ENCODE peak calls at places on chromosome 10, in four cellular contexts. One of them, this sample, is unnamed.

GRCh38 chr10:69913586-69913985 is 111.9 kb downstream of the COL13A1 start:
- DNase-seq in HCT116: no peak
- DNase-seq in K562: peak; percentile 40
- DNase-seq in H1: no peak
- DNase-seq in this sample: no peak

GRCh38 chr10:133377818-133378250 is 1.2 kb upstream of the PAOX start:
- DNase-seq in HCT116: no peak
- DNase-seq in K562: no peak
- DNase-seq in H1: no peak
- DNase-seq in this sample: no peak

GRCh38 chr10:77925795-77926565 is 575 bp downstream of the DLG5 start:
- DNase-seq in HCT116: no peak
- DNase-seq in K562: peak; percentile 58
- DNase-seq in H1: peak; percentile 84
- DNase-seq in this sample: peak; percentile 71

GRCh38 chr10:4615042-4615441 is 211.0 kb upstream of the AKR1E2 start:
- DNase-seq in HCT116: no peak
- DNase-seq in K562: no peak
- DNase-seq in H1: no peak
- DNase-seq in this sample: no peak

GRCh38 chr10:77319557-77319956 is 318.1 kb downstream of the KCNMA1 start:
- DNase-seq in HCT116: no peak
- DNase-seq in K562: no peak
- DNase-seq in H1: no peak
- DNase-seq in this sample: peak; percentile 46

GRCh38 chr10:106078796-106079576 is 1085.5 kb downstream of the SORCS1 start:
- DNase-seq in HCT116: no peak
- DNase-seq in K562: peak; percentile 0
- DNase-seq in H1: no peak
- DNase-seq in this sample: no peak

GRCh38 chr10:12487366-12487765 is 138.0 kb downstream of the CAMK1D start:
- DNase-seq in HCT116: no peak
- DNase-seq in K562: no peak
- DNase-seq in H1: no peak
- DNase-seq in this sample: no peak

GRCh38 chr10:128151031-128151430 is 24.8 kb upstream of the MKI67 start:
- DNase-seq in HCT116: no peak
- DNase-seq in K562: no peak
- DNase-seq in H1: no peak
- DNase-seq in this sample: no peak

GRCh38 chr10:24958701-24959392 is 6.4 kb upstream of the PRTFDC1 start:
- DNase-seq in HCT116: no peak
- DNase-seq in K562: peak; percentile 57
- DNase-seq in H1: no peak
- DNase-seq in this sample: no peak

GRCh38 chr10:126921162-126921561 is 15.9 kb downstream of the DOCK1 start:
- DNase-seq in HCT116: no peak
- DNase-seq in K562: no peak
- DNase-seq in H1: no peak
- DNase-seq in this sample: no peak

GRCh38 chr10:4751211-4751610 is 74.8 kb upstream of the AKR1E2 start:
- DNase-seq in HCT116: no peak
- DNase-seq in K562: no peak
- DNase-seq in H1: no peak
- DNase-seq in this sample: no peak

GRCh38 chr10:130121486-130122079 is 11.0 kb upstream of the C10orf143 start:
- DNase-seq in HCT116: no peak
- DNase-seq in K562: no peak
- DNase-seq in H1: no peak
- DNase-seq in this sample: no peak

GRCh38 chr10:42594246-42594650 is 44.1 kb downstream of the ZNF33B start:
- DNase-seq in HCT116: no peak
- DNase-seq in K562: no peak
- DNase-seq in H1: no peak
- DNase-seq in this sample: no peak

GRCh38 chr10:1659221-1659791 is 78.0 kb downstream of the ADARB2 start:
- DNase-seq in HCT116: no peak
- DNase-seq in K562: no peak
- DNase-seq in H1: no peak
- DNase-seq in this sample: no peak

GRCh38 chr10:74176380-74177139 is 25.5 kb downstream of the ADK start:
- DNase-seq in HCT116: peak; percentile 85
- DNase-seq in K562: peak; percentile 95
- DNase-seq in H1: peak; percentile 94
- DNase-seq in this sample: peak; percentile 100

GRCh38 chr10:102752934-102753664 is 9.4 kb downstream of the WBP1L start:
- DNase-seq in HCT116: no peak
- DNase-seq in K562: peak; percentile 27
- DNase-seq in H1: no peak
- DNase-seq in this sample: no peak

GRCh38 chr10:105148921-105149320 is 507.8 kb downstream of the SORCS3 start:
- DNase-seq in HCT116: no peak
- DNase-seq in K562: no peak
- DNase-seq in H1: no peak
- DNase-seq in this sample: no peak

GRCh38 chr10:69959911-69960310 is 92.7 kb upstream of the MACROH2A2 start:
- DNase-seq in HCT116: no peak
- DNase-seq in K562: no peak
- DNase-seq in H1: peak; percentile 8
- DNase-seq in this sample: no peak

GRCh38 chr10:117217196-117217761 is 20.0 kb downstream of the KCNK18 start:
- DNase-seq in HCT116: no peak
- DNase-seq in K562: no peak
- DNase-seq in H1: peak; percentile 73
- DNase-seq in this sample: no peak

GRCh38 chr10:123974406-123974805 is 82.8 kb upstream of the CPXM2 start:
- DNase-seq in HCT116: peak; percentile 99
- DNase-seq in K562: peak; percentile 85
- DNase-seq in H1: peak; percentile 46
- DNase-seq in this sample: peak; percentile 87

GRCh38 chr10:76879116-76879706 is 758.4 kb downstream of the KCNMA1 start:
- DNase-seq in HCT116: no peak
- DNase-seq in K562: no peak
- DNase-seq in H1: no peak
- DNase-seq in this sample: no peak

GRCh38 chr10:101228682-101229274 is 485 bp downstream of the LBX1 start:
- DNase-seq in HCT116: no peak
- DNase-seq in K562: no peak
- DNase-seq in H1: no peak
- DNase-seq in this sample: peak; percentile 46

GRCh38 chr10:101226506-101226887 is 2.8 kb downstream of the LBX1 start:
- DNase-seq in HCT116: no peak
- DNase-seq in K562: no peak
- DNase-seq in H1: no peak
- DNase-seq in this sample: no peak

GRCh38 chr10:101225846-101226361 is 3.4 kb downstream of the LBX1 start:
- DNase-seq in HCT116: no peak
- DNase-seq in K562: no peak
- DNase-seq in H1: no peak
- DNase-seq in this sample: no peak

GRCh38 chr10:101227765-101228681 is 1.2 kb downstream of the LBX1 start:
- DNase-seq in HCT116: no peak
- DNase-seq in K562: no peak
- DNase-seq in H1: no peak
- DNase-seq in this sample: no peak

DNA sequence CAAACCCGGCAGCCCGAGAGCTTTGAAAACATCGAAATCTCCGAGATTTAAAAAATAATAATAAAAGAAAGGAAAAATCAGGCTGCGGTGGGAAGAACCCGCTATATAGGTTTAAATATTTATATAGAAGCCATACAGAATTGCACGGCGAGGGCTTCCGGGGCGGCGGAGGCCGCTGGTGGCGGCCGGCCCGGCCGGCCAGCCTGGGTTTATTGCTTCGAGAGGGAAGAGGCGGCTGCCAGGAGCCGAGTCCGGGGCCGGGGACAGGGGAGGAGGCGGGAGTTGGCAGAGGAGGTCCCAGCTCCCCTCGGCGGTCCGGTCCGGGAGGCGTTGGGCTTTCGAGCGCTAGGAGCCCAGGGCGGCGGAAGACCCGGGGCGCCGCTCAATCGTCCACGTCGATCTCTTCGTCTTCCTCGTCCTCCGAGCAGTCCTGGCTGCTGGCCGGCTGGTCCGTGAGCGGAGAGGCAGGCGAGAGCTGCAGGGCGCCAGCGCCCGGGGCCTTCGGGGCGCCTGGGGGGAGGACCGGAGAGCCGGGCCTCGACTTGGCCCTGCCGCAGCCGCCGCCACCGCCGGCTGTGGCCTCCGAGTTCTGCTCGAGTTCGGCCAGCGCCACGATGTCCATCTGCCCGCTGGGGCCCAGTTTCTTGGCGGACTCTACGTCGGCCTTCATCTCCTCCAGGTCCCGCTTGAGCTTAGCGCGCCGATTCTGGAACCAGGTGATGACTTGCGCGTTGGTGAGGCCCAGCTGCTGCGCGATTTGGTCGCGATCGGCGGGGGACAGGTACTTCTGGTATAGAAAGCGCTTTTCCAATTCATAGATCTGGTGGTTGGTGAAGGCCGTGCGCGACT is 2.2 kb downstream of the LBX1 start:
- DNase-seq in HCT116: no peak
- DNase-seq in K562: no peak
- DNase-seq in H1: no peak
- DNase-seq in this sample: no peak
- TF ChIP-seq JUND in HCT116: no peak
- TF ChIP-seq JUND in K562: no peak
- TF ChIP-seq JUND in H1: no peak
- TF ChIP-seq JUND in this sample: no peak

DNA sequence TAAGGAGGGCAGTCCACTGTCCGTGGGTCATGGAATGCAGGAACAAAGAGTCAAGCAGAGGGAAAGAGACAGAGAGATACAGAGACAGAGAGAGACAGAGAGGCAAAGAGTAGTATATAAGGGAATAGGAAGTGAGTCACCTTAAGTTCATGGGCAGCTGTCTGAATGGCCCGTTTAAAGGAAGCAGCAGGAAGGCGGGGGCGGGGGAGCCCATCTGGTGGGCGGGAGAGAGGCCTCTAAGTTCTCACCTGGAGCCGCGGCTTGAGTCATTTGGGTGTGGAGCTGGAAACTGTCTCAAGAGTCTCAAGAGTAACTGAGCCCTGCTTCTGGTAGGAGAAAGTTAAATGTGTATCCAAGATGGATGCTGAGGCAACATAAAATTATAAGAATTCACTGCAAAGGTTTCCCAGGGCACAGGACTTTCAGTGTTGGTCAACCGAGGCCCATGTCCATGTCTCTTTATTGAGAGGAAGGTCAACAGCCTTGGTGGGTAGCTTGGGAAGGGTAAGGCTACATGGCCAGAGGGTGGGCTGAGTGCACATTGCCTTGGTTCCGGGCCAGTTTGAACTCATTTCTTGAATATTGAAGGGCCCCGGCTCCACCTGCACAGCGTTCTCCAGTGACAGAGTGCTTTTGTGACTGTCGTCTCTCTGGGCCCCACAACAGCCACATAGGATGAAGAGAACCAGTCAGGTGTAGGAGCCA is 85.5 kb upstream of the CACUL1 start:
- DNase-seq in HCT116: peak; percentile 95
- DNase-seq in K562: peak; percentile 15
- DNase-seq in H1: no peak
- DNase-seq in this sample: no peak
- TF ChIP-seq JUND in HCT116: no peak
- TF ChIP-seq JUND in K562: no peak
- TF ChIP-seq JUND in H1: no peak
- TF ChIP-seq JUND in this sample: no peak

GRCh38 chr10:132158122-132158741 is 28.5 kb upstream of the DPYSL4 start:
- DNase-seq in HCT116: peak; percentile 15
- DNase-seq in K562: no peak
- DNase-seq in H1: no peak
- DNase-seq in this sample: peak; percentile 19
- TF ChIP-seq JUND in HCT116: no peak
- TF ChIP-seq JUND in K562: no peak
- TF ChIP-seq JUND in H1: no peak
- TF ChIP-seq JUND in this sample: no peak

DNA sequence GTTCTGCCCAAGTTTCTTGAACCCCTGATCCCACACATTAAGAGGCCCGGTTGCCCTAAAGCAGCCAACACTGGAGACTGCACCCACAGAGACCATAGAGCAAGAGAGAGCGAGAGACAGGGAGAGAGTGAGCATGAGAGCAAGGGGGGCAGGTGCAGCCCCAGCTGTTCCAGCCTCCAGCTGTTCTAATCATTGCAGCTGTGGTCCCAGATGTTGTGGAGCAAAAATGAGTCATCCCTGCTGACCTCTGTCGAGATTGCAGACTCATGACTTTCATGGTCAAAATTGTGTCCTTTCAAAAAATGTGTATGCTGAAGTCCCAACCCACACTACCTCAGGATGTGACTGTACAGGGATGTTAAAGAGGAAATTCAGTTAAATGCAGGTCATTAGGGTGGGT is 143.9 kb upstream of the FRMD4A start:
- DNase-seq in HCT116: no peak
- DNase-seq in K562: no peak
- DNase-seq in H1: no peak
- DNase-seq in this sample: no peak
- TF ChIP-seq JUND in HCT116: no peak
- TF ChIP-seq JUND in K562: no peak
- TF ChIP-seq JUND in H1: no peak
- TF ChIP-seq JUND in this sample: no peak

GRCh38 chr10:71801357-71801756 is 28.0 kb upstream of the VSIR start:
- DNase-seq in HCT116: no peak
- DNase-seq in K562: no peak
- DNase-seq in H1: no peak
- DNase-seq in this sample: no peak
- TF ChIP-seq JUND in HCT116: no peak
- TF ChIP-seq JUND in K562: no peak
- TF ChIP-seq JUND in H1: no peak
- TF ChIP-seq JUND in this sample: no peak

DNA sequence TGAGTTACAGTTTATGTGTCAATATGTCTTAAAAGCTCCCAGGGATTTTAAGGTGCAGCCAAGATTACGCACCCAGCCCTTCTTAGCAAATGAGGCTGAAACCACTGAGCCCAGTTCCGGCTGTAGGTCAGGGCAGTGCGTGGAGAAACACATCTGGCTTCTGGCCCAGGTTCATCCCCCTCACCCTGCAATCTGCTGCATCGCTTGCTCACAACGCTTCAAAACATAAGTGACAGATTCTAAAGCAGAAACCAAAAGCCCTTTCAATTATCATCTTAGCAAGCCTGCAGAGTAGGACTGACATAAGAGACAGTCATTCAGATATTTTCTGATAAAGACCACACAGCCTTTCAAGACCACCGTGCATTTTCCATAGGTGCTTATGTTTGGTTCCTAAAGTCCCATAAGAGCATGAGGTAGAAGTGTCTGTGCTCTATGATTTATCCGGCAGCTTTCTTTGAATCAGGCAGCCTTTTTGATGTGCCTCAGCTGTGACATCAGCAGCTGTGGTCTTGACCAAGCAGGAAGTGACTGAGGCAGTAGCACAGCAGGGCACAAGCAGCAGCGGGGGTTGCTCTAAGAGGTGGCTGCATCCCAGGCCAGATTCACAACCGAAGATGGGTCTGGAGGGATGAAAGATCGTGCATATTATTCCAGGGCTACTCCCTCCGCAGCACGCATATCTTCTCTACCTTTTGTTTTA is 72.1 kb upstream of the LYZL2 start:
- DNase-seq in HCT116: no peak
- DNase-seq in K562: no peak
- DNase-seq in H1: no peak
- DNase-seq in this sample: no peak
- TF ChIP-seq JUND in HCT116: no peak
- TF ChIP-seq JUND in K562: no peak
- TF ChIP-seq JUND in H1: no peak
- TF ChIP-seq JUND in this sample: no peak